ENCODE peak calls at places on chromosomes 4 and X, in nine cellular contexts. One of them, this sample, is unnamed.

GRCh38 chr4:12319765-12320164 is 891.1 kb upstream of the HS3ST1 start:
- DNase-seq in suprapubic skin: no peak
- DNase-seq in sigmoid colon: no peak
- DNase-seq in stomach: no peak
- DNase-seq in transverse colon: no peak
- DNase-seq in K562: no peak
- DNase-seq in SK-N-SH: no peak
- DNase-seq in HepG2: no peak
- DNase-seq in upper lobe of left lung: no peak
- DNase-seq in this sample: no peak

GRCh38 chrX:83508006-83508405 is at the start of gene POU3F4:
- DNase-seq in suprapubic skin: no peak
- DNase-seq in sigmoid colon: peak
- DNase-seq in stomach: no peak
- DNase-seq in transverse colon: no peak
- DNase-seq in K562: no peak
- DNase-seq in SK-N-SH: no peak
- DNase-seq in HepG2: no peak
- DNase-seq in upper lobe of left lung: no peak
- DNase-seq in this sample: no peak

GRCh38 chr4:156729416-156729815 is 242.2 kb downstream of the PDGFC start:
- DNase-seq in suprapubic skin: no peak
- DNase-seq in sigmoid colon: no peak
- DNase-seq in stomach: no peak
- DNase-seq in transverse colon: no peak
- DNase-seq in K562: no peak
- DNase-seq in SK-N-SH: no peak
- DNase-seq in HepG2: no peak
- DNase-seq in upper lobe of left lung: no peak
- DNase-seq in this sample: no peak

GRCh38 chr4:87353592-87353991 is 30.9 kb upstream of the HSD17B13 start:
- DNase-seq in suprapubic skin: no peak
- DNase-seq in sigmoid colon: peak
- DNase-seq in stomach: no peak
- DNase-seq in transverse colon: no peak
- DNase-seq in K562: peak
- DNase-seq in SK-N-SH: peak
- DNase-seq in HepG2: peak
- DNase-seq in upper lobe of left lung: peak
- DNase-seq in this sample: no peak

GRCh38 chr4:152099061-152099425 is 338.2 kb upstream of the GATB start:
- DNase-seq in suprapubic skin: no peak
- DNase-seq in sigmoid colon: no peak
- DNase-seq in stomach: no peak
- DNase-seq in transverse colon: no peak
- DNase-seq in K562: no peak
- DNase-seq in SK-N-SH: no peak
- DNase-seq in HepG2: no peak
- DNase-seq in upper lobe of left lung: no peak
- DNase-seq in this sample: no peak

GRCh38 chrX:3076416-3076991 is 35.2 kb downstream of the ARSF start:
- DNase-seq in suprapubic skin: no peak
- DNase-seq in sigmoid colon: no peak
- DNase-seq in stomach: no peak
- DNase-seq in transverse colon: no peak
- DNase-seq in K562: no peak
- DNase-seq in SK-N-SH: no peak
- DNase-seq in HepG2: no peak
- DNase-seq in upper lobe of left lung: no peak
- DNase-seq in this sample: no peak

GRCh38 chr4:187070740-187071139 is 347.1 kb upstream of the FAT1 start:
- DNase-seq in suprapubic skin: no peak
- DNase-seq in sigmoid colon: no peak
- DNase-seq in stomach: no peak
- DNase-seq in transverse colon: no peak
- DNase-seq in K562: no peak
- DNase-seq in SK-N-SH: no peak
- DNase-seq in HepG2: no peak
- DNase-seq in upper lobe of left lung: no peak
- DNase-seq in this sample: no peak

GRCh38 chrX:69424161-69424560 is 80.0 kb upstream of the NALF2 start:
- DNase-seq in suprapubic skin: no peak
- DNase-seq in sigmoid colon: no peak
- DNase-seq in stomach: no peak
- DNase-seq in transverse colon: no peak
- DNase-seq in K562: peak
- DNase-seq in SK-N-SH: peak
- DNase-seq in HepG2: peak
- DNase-seq in upper lobe of left lung: no peak
- DNase-seq in this sample: no peak

GRCh38 chr4:125547842-125548241 is 233.1 kb downstream of the FAT4 start:
- DNase-seq in suprapubic skin: no peak
- DNase-seq in sigmoid colon: no peak
- DNase-seq in stomach: no peak
- DNase-seq in transverse colon: no peak
- DNase-seq in K562: no peak
- DNase-seq in SK-N-SH: no peak
- DNase-seq in HepG2: no peak
- DNase-seq in upper lobe of left lung: no peak
- DNase-seq in this sample: no peak

GRCh38 chr4:114249561-114250356 is 270.3 kb upstream of the ARSJ start:
- DNase-seq in suprapubic skin: no peak
- DNase-seq in sigmoid colon: no peak
- DNase-seq in stomach: no peak
- DNase-seq in transverse colon: no peak
- DNase-seq in K562: no peak
- DNase-seq in SK-N-SH: no peak
- DNase-seq in HepG2: no peak
- DNase-seq in upper lobe of left lung: no peak
- DNase-seq in this sample: no peak

GRCh38 chrX:96182366-96182765 is 502.3 kb upstream of the DIAPH2 start:
- DNase-seq in suprapubic skin: no peak
- DNase-seq in sigmoid colon: no peak
- DNase-seq in stomach: no peak
- DNase-seq in transverse colon: peak
- DNase-seq in K562: no peak
- DNase-seq in SK-N-SH: peak
- DNase-seq in HepG2: peak
- DNase-seq in upper lobe of left lung: no peak
- DNase-seq in this sample: no peak

GRCh38 chr4:189940178-189941004 is at the start of gene FRG1:
- DNase-seq in suprapubic skin: peak
- DNase-seq in sigmoid colon: peak
- DNase-seq in stomach: peak
- DNase-seq in transverse colon: peak
- DNase-seq in K562: peak
- DNase-seq in SK-N-SH: peak
- DNase-seq in HepG2: peak
- DNase-seq in upper lobe of left lung: peak
- DNase-seq in this sample: peak

GRCh38 chr4:51932261-51932660 is 87.9 kb downstream of the LRRC66 start:
- DNase-seq in suprapubic skin: no peak
- DNase-seq in sigmoid colon: no peak
- DNase-seq in stomach: no peak
- DNase-seq in transverse colon: no peak
- DNase-seq in K562: no peak
- DNase-seq in SK-N-SH: no peak
- DNase-seq in HepG2: no peak
- DNase-seq in upper lobe of left lung: no peak
- DNase-seq in this sample: no peak

GRCh38 chr4:62899607-62900364 is 1509.5 kb downstream of the TECRL start:
- DNase-seq in suprapubic skin: no peak
- DNase-seq in sigmoid colon: no peak
- DNase-seq in stomach: no peak
- DNase-seq in transverse colon: no peak
- DNase-seq in K562: no peak
- DNase-seq in SK-N-SH: no peak
- DNase-seq in HepG2: no peak
- DNase-seq in upper lobe of left lung: no peak
- DNase-seq in this sample: no peak

GRCh38 chr4:116346750-116347149 is 738.6 kb downstream of the TRAM1L1 start:
- DNase-seq in suprapubic skin: no peak
- DNase-seq in sigmoid colon: no peak
- DNase-seq in stomach: no peak
- DNase-seq in transverse colon: no peak
- DNase-seq in K562: no peak
- DNase-seq in SK-N-SH: no peak
- DNase-seq in HepG2: no peak
- DNase-seq in upper lobe of left lung: no peak
- DNase-seq in this sample: no peak

GRCh38 chr4:177547985-177548384 is 105.7 kb upstream of the AGA start:
- DNase-seq in suprapubic skin: no peak
- DNase-seq in sigmoid colon: no peak
- DNase-seq in stomach: no peak
- DNase-seq in transverse colon: no peak
- DNase-seq in K562: no peak
- DNase-seq in SK-N-SH: no peak
- DNase-seq in HepG2: no peak
- DNase-seq in upper lobe of left lung: no peak
- DNase-seq in this sample: no peak

GRCh38 chr4:109826719-109827118 is 1.1 kb upstream of the RRH start:
- DNase-seq in suprapubic skin: no peak
- DNase-seq in sigmoid colon: no peak
- DNase-seq in stomach: no peak
- DNase-seq in transverse colon: no peak
- DNase-seq in K562: peak
- DNase-seq in SK-N-SH: peak
- DNase-seq in HepG2: no peak
- DNase-seq in upper lobe of left lung: no peak
- DNase-seq in this sample: no peak

GRCh38 chrX:110944793-110945466 is 149.3 kb upstream of the CHRDL1 start:
- DNase-seq in suprapubic skin: peak
- DNase-seq in sigmoid colon: no peak
- DNase-seq in stomach: peak
- DNase-seq in transverse colon: no peak
- DNase-seq in K562: no peak
- DNase-seq in SK-N-SH: peak
- DNase-seq in HepG2: no peak
- DNase-seq in upper lobe of left lung: no peak
- DNase-seq in this sample: no peak

GRCh38 chr4:1241466-1241935 is 7.4 kb downstream of the CTBP1 start:
- DNase-seq in suprapubic skin: peak
- DNase-seq in sigmoid colon: no peak
- DNase-seq in stomach: no peak
- DNase-seq in transverse colon: peak
- DNase-seq in K562: no peak
- DNase-seq in SK-N-SH: peak
- DNase-seq in HepG2: no peak
- DNase-seq in upper lobe of left lung: no peak
- DNase-seq in this sample: no peak

GRCh38 chr4:75477201-75477600 is 37.0 kb downstream of the RCHY1 start:
- DNase-seq in suprapubic skin: no peak
- DNase-seq in sigmoid colon: no peak
- DNase-seq in stomach: no peak
- DNase-seq in transverse colon: no peak
- DNase-seq in K562: no peak
- DNase-seq in SK-N-SH: no peak
- DNase-seq in HepG2: no peak
- DNase-seq in upper lobe of left lung: no peak
- DNase-seq in this sample: no peak

GRCh38 chrX:148500428-148501120 is at the start of gene AFF2:
- DNase-seq in suprapubic skin: peak
- DNase-seq in sigmoid colon: no peak
- DNase-seq in stomach: peak
- DNase-seq in transverse colon: no peak
- DNase-seq in K562: no peak
- DNase-seq in SK-N-SH: peak
- DNase-seq in HepG2: no peak
- DNase-seq in upper lobe of left lung: peak
- DNase-seq in this sample: no peak
- TF ChIP-seq EP300 in suprapubic skin: no peak
- TF ChIP-seq EP300 in sigmoid colon: no peak
- TF ChIP-seq EP300 in stomach: no peak
- TF ChIP-seq EP300 in transverse colon: no peak
- TF ChIP-seq EP300 in K562: no peak
- TF ChIP-seq EP300 in SK-N-SH: no peak
- TF ChIP-seq EP300 in HepG2: no peak
- TF ChIP-seq EP300 in upper lobe of left lung: no peak
- TF ChIP-seq EP300 in this sample: no peak

DNA sequence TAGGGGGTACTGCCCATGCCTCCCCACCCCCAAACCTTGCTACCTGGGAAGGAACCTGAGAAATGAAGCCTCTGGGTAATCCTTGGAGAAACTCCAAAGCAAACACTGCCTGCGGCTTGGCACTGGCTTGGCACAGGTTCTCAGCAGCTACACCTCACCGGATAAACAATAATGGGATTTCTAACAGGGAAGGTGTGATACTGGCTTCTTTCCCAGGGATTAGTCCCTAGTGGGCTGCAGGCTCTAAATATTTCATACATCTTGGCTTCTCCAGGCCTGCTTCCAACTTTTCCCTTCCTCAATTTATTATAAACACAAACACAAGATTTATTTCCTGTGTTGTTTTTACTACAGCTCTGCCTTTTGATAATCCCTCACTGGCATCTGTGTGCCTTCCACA is 12.5 kb downstream of the SEC24D start:
- DNase-seq in suprapubic skin: no peak
- DNase-seq in sigmoid colon: no peak
- DNase-seq in stomach: peak
- DNase-seq in transverse colon: peak
- DNase-seq in K562: no peak
- DNase-seq in SK-N-SH: no peak
- DNase-seq in HepG2: no peak
- DNase-seq in upper lobe of left lung: peak
- DNase-seq in this sample: peak
- TF ChIP-seq POLR2AphosphoS5 in suprapubic skin: no peak
- TF ChIP-seq POLR2AphosphoS5 in sigmoid colon: no peak
- TF ChIP-seq POLR2AphosphoS5 in stomach: no peak
- TF ChIP-seq POLR2AphosphoS5 in transverse colon: no peak
- TF ChIP-seq POLR2AphosphoS5 in K562: no peak
- TF ChIP-seq POLR2AphosphoS5 in SK-N-SH: no peak
- TF ChIP-seq POLR2AphosphoS5 in HepG2: no peak
- TF ChIP-seq POLR2AphosphoS5 in upper lobe of left lung: no peak
- TF ChIP-seq POLR2AphosphoS5 in this sample: no peak

GRCh38 chrX:87664381-87664780 is 146.8 kb downstream of the KLHL4 start:
- DNase-seq in suprapubic skin: no peak
- DNase-seq in sigmoid colon: no peak
- DNase-seq in stomach: no peak
- DNase-seq in transverse colon: no peak
- DNase-seq in K562: no peak
- DNase-seq in SK-N-SH: peak
- DNase-seq in HepG2: no peak
- DNase-seq in upper lobe of left lung: no peak
- DNase-seq in this sample: no peak
- TF ChIP-seq CTCF in suprapubic skin: no peak
- TF ChIP-seq CTCF in sigmoid colon: no peak
- TF ChIP-seq CTCF in stomach: no peak
- TF ChIP-seq CTCF in transverse colon: no peak
- TF ChIP-seq CTCF in K562: peak
- TF ChIP-seq CTCF in SK-N-SH: peak
- TF ChIP-seq CTCF in HepG2: peak
- TF ChIP-seq CTCF in upper lobe of left lung: no peak
- TF ChIP-seq CTCF in this sample: peak

DNA sequence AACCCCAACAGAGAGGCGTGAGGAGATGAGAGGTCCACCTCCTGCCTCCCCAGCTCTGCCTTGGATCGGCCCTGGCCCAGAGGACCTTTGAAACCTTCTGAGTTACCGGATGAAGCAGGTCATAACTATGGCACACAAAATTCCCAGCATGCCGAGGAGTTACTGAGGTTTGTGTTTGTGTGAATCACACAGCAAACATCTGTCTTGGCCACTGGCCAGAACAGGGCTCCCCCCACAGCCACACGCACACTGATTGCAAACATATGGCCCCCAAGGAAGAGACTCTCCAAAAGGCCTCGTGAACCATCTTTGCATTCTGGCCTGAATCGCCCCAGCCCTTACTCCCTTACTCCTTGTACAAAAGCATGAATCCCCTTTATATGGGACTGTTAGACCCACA is 18.9 kb downstream of the RPS4X start:
- DNase-seq in suprapubic skin: no peak
- DNase-seq in sigmoid colon: no peak
- DNase-seq in stomach: no peak
- DNase-seq in transverse colon: no peak
- DNase-seq in K562: peak
- DNase-seq in SK-N-SH: peak
- DNase-seq in HepG2: peak
- DNase-seq in upper lobe of left lung: no peak
- DNase-seq in this sample: no peak
- TF ChIP-seq EP300 in suprapubic skin: no peak
- TF ChIP-seq EP300 in sigmoid colon: no peak
- TF ChIP-seq EP300 in stomach: no peak
- TF ChIP-seq EP300 in transverse colon: no peak
- TF ChIP-seq EP300 in K562: no peak
- TF ChIP-seq EP300 in SK-N-SH: no peak
- TF ChIP-seq EP300 in HepG2: no peak
- TF ChIP-seq EP300 in upper lobe of left lung: no peak
- TF ChIP-seq EP300 in this sample: no peak

This sample was measured in esophagus muscularis mucosa.